ENCODE peak calls at places on chromosomes 3 and 15, in six cellular contexts. L is SK-N-SH, G is stomach, C is breast epithelium, A is brain microvascular endothelial cell, O is fibroblast of lung. H is an unnamed sample.

GRCh38 chr3:194884649-194885315 is 199.1 kb downstream of the FAM43A start:
- DNase-seq in A (no peak), G (no peak), C (no peak), L (no peak), O (no peak), H (no peak)

GRCh38 chr15:48442011-48442410 is 110.8 kb downstream of the DUT start:
- DNase-seq in A (no peak), O (no peak), L (no peak), G (no peak), C (no peak), H (no peak)

GRCh38 chr15:75929799-75930565 is 26.3 kb downstream of the FBXO22 start:
- DNase-seq in O (no peak), L (no peak), A (no peak), C (no peak), G (no peak), H (peak; percentile 32)

GRCh38 chr15:60218256-60218655 is 179.5 kb downstream of the ANXA2 start:
- DNase-seq in O (no peak), G (no peak), A (no peak), L (no peak), C (no peak), H (no peak)

GRCh38 chr15:73021139-73021621 is 31.1 kb upstream of the NEO1 start:
- DNase-seq in C (no peak), L (no peak), A (no peak), O (no peak), G (no peak), H (no peak)

GRCh38 chr3:194686414-194686815 is 732 bp downstream of the FAM43A start:
- DNase-seq in L (no peak), O (no peak), A (no peak), G (no peak), C (no peak), H (peak; percentile 52)

GRCh38 chr3:1404270-1404669 is 311.4 kb downstream of the CNTN6 start:
- DNase-seq in O (no peak), G (peak; percentile 46), A (peak; percentile 77), L (no peak), C (no peak), H (peak; percentile 54)

GRCh38 chr3:45798034-45798433 is 1.7 kb upstream of the SLC6A20 start:
- DNase-seq in C (no peak), O (no peak), L (no peak), G (no peak), A (no peak), H (no peak)

GRCh38 chr3:191148131-191148530 is 50.9 kb upstream of the OSTN start:
- DNase-seq in A (peak; percentile 31), L (no peak), G (no peak), C (no peak), O (no peak), H (peak; percentile 52)

GRCh38 chr3:126025116-126025729 is 56.2 kb downstream of the ROPN1B start:
- DNase-seq in L (no peak), O (no peak), C (no peak), A (no peak), G (no peak), H (no peak)

GRCh38 chr3:51371943-51372557 is 13.0 kb upstream of the MANF start:
- DNase-seq in A (peak; percentile 69), G (peak; percentile 66), L (peak; percentile 56), C (no peak), O (peak; percentile 87), H (peak; percentile 92)

GRCh38 chr3:123611077-123611476 is 26.2 kb upstream of the HACD2 start:
- DNase-seq in A (no peak), C (no peak), G (no peak), L (no peak), O (no peak), H (no peak)

GRCh38 chr3:183586477-183586876 is 31.0 kb upstream of the KLHL6 start:
- DNase-seq in A (no peak), G (no peak), L (no peak), O (no peak), C (no peak), H (no peak)

GRCh38 chr3:51672083-51672475 is 1.0 kb downstream of the TEX264 start:
- DNase-seq in O (no peak), C (no peak), L (no peak), A (no peak), G (no peak), H (no peak)

GRCh38 chr3:12268050-12268449 is 20.8 kb upstream of the PPARG start:
- DNase-seq in O (peak; percentile 49), G (no peak), L (no peak), C (no peak), A (no peak), H (peak; percentile 44)

GRCh38 chr15:99455796-99456160 is 110.0 kb upstream of the MEF2A start:
- DNase-seq in G (no peak), C (no peak), A (no peak), O (no peak), L (no peak), H (no peak)

GRCh38 chr15:34239151-34239761 is 14.4 kb downstream of the EMC4 start:
- DNase-seq in L (no peak), A (peak; percentile 84), G (no peak), O (peak; percentile 74), C (no peak), H (peak; percentile 86)

GRCh38 chr3:11022115-11022514 is 29.6 kb downstream of the SLC6A1 start:
- DNase-seq in A (no peak), L (no peak), C (no peak), O (no peak), G (no peak), H (no peak)

GRCh38 chr15:96165775-96166174 is 164.7 kb upstream of the NR2F2 start:
- DNase-seq in L (no peak), A (no peak), G (no peak), C (no peak), O (no peak), H (no peak)

GRCh38 chr3:54008099-54008498 is 114.3 kb upstream of the CACNA2D3 start:
- DNase-seq in C (no peak), A (no peak), G (no peak), O (no peak), L (no peak), H (no peak)

GRCh38 chr3:54322354-54322753 is 200.0 kb downstream of the CACNA2D3 start:
- DNase-seq in O (no peak), A (no peak), L (no peak), G (peak; percentile 81), C (no peak), H (no peak)

GRCh38 chr15:93130111-93130510 is 41.1 kb upstream of the RGMA start:
- DNase-seq in C (no peak), A (no peak), G (no peak), L (peak; percentile 30), O (no peak), H (no peak)

GRCh38 chr3:11238057-11238456 is 34.1 kb upstream of the ATG7 start:
- DNase-seq in O (peak; percentile 90), G (no peak), C (no peak), A (peak; percentile 59), L (no peak), H (peak; percentile 94)

GRCh38 chr3:114623420-114624046 is 329.7 kb downstream of the TIGIT start:
- DNase-seq in A (no peak), G (no peak), L (no peak), O (no peak), C (no peak), H (peak; percentile 41)
- H3K4me3 ChIP-seq in A (peak overlapping the region; percentile 52), G (peak overlapping the region; percentile 25), L (peak overlapping the region; percentile 66), O (peak overlapping the region; percentile 67), C (peak overlapping the region; percentile 50), H (peak overlapping the region; percentile 53)

DNA sequence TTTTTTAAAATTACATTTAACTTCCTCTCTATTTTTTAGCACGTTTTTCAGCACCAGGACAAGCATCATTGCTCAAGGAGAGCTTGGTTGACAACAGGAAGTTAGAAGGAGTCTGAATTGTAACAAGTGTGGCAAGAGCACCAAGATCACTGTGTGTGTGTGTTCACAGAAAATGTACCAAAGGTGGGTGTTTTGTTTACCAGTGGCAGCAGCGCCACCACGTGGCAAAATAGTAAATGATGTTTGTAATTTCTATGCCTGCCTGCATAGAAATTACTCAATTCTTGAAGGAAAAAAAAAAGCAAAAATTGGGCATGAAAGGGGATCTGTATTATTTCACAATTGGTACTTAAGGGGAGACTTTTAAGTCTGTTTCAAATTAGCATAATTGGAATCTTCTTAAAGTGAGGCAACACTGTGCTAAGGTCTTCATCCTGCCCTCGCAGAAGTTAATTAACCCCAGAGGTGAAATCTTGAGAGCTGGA is 7.4 kb upstream of the U2SURP start:
- DNase-seq in G (peak; percentile 52), O (peak; percentile 81), A (peak; percentile 71), C (no peak), L (peak; percentile 69), H (peak; percentile 89)
- TF ChIP-seq CTCF in G (peak; percentile 64), O (peak; percentile 73), A (peak; percentile 71), C (peak; percentile 12), L (peak; percentile 84), H (peak; percentile 73)

GRCh38 chr3:171908731-171909130 is 65.6 kb downstream of the TMEM212 start:
- DNase-seq in G (no peak), A (no peak), C (no peak), L (no peak), O (peak; percentile 9), H (no peak)

GRCh38 chr3:171901615-171902312 is 58.6 kb downstream of the TMEM212 start:
- DNase-seq in L (no peak), A (no peak), O (peak; percentile 43), C (no peak), G (no peak), H (peak; percentile 60)

GRCh38 chr3:171904829-171905228 is 61.7 kb downstream of the TMEM212 start:
- DNase-seq in C (no peak), A (no peak), G (no peak), O (peak; percentile 69), L (no peak), H (peak; percentile 16)

GRCh38 chr3:171906951-171907676 is 64.0 kb downstream of the TMEM212 start:
- DNase-seq in L (no peak), G (no peak), C (no peak), A (no peak), O (no peak), H (no peak)

DNA sequence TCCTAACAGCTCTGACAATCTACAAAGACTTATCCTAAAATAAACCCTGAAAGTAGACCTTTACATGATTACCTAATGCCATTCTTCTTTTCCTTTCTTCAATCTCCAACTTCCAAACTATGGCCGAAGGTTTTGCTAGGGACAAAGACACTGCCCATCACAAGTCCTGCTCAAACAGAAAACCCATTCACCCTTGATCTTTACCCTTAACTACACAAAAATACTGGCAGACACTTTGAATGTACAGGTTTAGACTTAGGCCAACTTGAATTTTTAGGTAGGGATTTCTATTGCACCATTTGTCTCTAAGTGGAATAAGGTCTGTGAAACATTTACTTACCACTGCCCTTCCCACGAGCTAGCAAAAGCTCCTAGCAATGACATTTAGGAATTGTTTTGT is 64.6 kb downstream of the TMEM212 start:
- DNase-seq in O (no peak), L (no peak), C (no peak), G (no peak), A (no peak), H (no peak)
- H3K4me3 ChIP-seq in O (no peak overlapping the region), L (no peak overlapping the region), C (no peak overlapping the region), G (no peak overlapping the region), A (no peak overlapping the region), H (no peak overlapping the region)

DNA sequence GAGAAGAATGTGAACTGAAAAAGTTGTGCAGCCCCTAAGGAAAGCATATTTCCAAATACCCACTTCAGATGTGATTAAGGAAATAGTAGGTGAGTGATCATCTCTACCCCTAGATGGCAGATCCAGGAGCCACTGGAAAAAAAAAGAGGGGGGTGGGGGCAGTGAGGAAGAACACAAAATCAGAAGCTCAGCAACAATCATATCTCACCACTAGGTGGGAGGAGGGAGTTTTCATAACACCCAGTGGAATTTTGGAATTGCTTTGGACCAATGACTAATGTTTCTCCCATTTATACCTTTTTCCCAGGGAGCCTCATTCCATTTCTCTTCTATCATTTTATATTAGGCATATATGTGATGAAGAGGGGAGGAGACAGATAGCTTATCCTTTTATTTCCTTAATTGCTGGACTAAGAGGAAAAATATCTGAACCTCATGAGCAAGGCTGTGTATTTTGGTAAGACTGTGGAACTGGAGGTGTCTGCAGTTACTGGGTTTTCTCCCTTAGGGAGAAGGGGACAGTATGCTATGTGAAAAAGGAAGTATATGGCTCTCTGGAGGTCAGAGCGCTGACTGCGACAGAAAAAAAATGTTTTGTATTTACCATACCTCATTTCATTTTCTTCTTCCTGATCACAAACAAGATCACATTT is 363.4 kb downstream of the GAP43 start:
- DNase-seq in O (peak; percentile 14), A (peak; percentile 48), G (no peak), C (no peak), L (peak; percentile 7), H (peak; percentile 71)
- TF ChIP-seq CTCF in O (no peak), A (peak; percentile 65), G (no peak), C (no peak), L (peak; percentile 52), H (peak; percentile 69)

H was measured in choroid plexus epithelial cell.